ENCODE peak calls at places on chromosomes 1 and 21, in six cellular contexts. C is AG04450, T is EL, D is RCC 7860, M is breast epithelium, J is lower lobe of right lung. U is an unnamed sample.

GRCh38 chr1:93137604-93138292 is 42.5 kb downstream of the TMED5 start:
- DNase-seq in C (no peak), T (no peak), D (no peak), M (no peak), J (no peak), U (no peak)

GRCh38 chr1:230288641-230289349 is 137.3 kb downstream of the PGBD5 start:
- DNase-seq in C (no peak), T (peak; percentile 22), D (no peak), M (no peak), J (no peak), U (no peak)

GRCh38 chr1:173430707-173431662 is 46.1 kb upstream of the PRDX6 start:
- DNase-seq in C (peak; percentile 76), T (peak; percentile 87), D (peak; percentile 60), M (peak; percentile 81), J (peak; percentile 88), U (peak; percentile 98)

GRCh38 chr21:37974081-37974480 is 57.8 kb upstream of the KCNJ6 start:
- DNase-seq in C (no peak), T (peak; percentile 75), D (peak; percentile 92), M (no peak), J (no peak), U (no peak)

GRCh38 chr1:67685558-67686271 is 714 bp downstream of the GADD45A start:
- DNase-seq in C (no peak), T (peak; percentile 52), D (peak; percentile 39), M (peak; percentile 54), J (peak; percentile 75), U (peak; percentile 80)

GRCh38 chr1:101363891-101364318 is 127.1 kb downstream of the S1PR1 start:
- DNase-seq in C (no peak), T (no peak), D (no peak), M (no peak), J (no peak), U (no peak)

GRCh38 chr1:7783826-7784491 is at the start of gene PER3:
- DNase-seq in C (peak; percentile 90), T (peak; percentile 97), D (peak; percentile 93), M (peak; percentile 98), J (peak; percentile 98), U (peak; percentile 99)

GRCh38 chr1:47209725-47210330 is 20.0 kb upstream of the PDZK1IP1 start:
- DNase-seq in C (no peak), T (no peak), D (peak; percentile 35), M (no peak), J (no peak), U (no peak)

GRCh38 chr21:16913010-16913409 is 599.8 kb upstream of the CXADR start:
- DNase-seq in C (no peak), T (no peak), D (no peak), M (no peak), J (no peak), U (peak; percentile 63)

GRCh38 chr1:239361403-239361802 is 25.0 kb upstream of the CHRM3 start:
- DNase-seq in C (no peak), T (peak; percentile 81), D (no peak), M (no peak), J (no peak), U (no peak)

GRCh38 chr21:46118305-46118870 is 20.5 kb downstream of the COL6A2 start:
- DNase-seq in C (no peak), T (no peak), D (no peak), M (peak; percentile 41), J (peak; percentile 32), U (no peak)

GRCh38 chr1:62391369-62391971 is 45.4 kb upstream of the USP1 start:
- DNase-seq in C (no peak), T (peak; percentile 27), D (no peak), M (no peak), J (no peak), U (peak; percentile 86)

GRCh38 chr1:154837679-154838171 is 32.4 kb downstream of the KCNN3 start:
- DNase-seq in C (no peak), T (no peak), D (no peak), M (no peak), J (peak; percentile 57), U (no peak)

GRCh38 chr1:193094112-193094511 is 11.1 kb downstream of the GLRX2 start:
- DNase-seq in C (no peak), T (no peak), D (no peak), M (no peak), J (no peak), U (no peak)

GRCh38 chr1:86858524-86859261 is 55.2 kb downstream of the SELENOF start:
- DNase-seq in C (no peak), T (no peak), D (no peak), M (no peak), J (no peak), U (no peak)

GRCh38 chr1:222165625-222166024 is 382.3 kb downstream of the HHIPL2 start:
- DNase-seq in C (no peak), T (no peak), D (no peak), M (no peak), J (no peak), U (no peak)

GRCh38 chr1:172723251-172723650 is 64.3 kb downstream of the FASLG start:
- DNase-seq in C (no peak), T (peak; percentile 14), D (no peak), M (no peak), J (no peak), U (no peak)

GRCh38 chr1:54173681-54174080 is 20.9 kb upstream of the CDCP2 start:
- DNase-seq in C (no peak), T (no peak), D (no peak), M (no peak), J (no peak), U (no peak)

GRCh38 chr1:119988316-119989067 is 81.0 kb downstream of the NOTCH2 start:
- DNase-seq in C (no peak), T (peak; percentile 18), D (no peak), M (no peak), J (no peak), U (no peak)

GRCh38 chr1:107559881-107560280 is 405.1 kb downstream of the VAV3 start:
- DNase-seq in C (no peak), T (no peak), D (peak; percentile 62), M (no peak), J (no peak), U (no peak)

GRCh38 chr1:1809489-1809888 is 31.2 kb upstream of the NADK start:
- DNase-seq in C (no peak), T (no peak), D (no peak), M (no peak), J (no peak), U (no peak)

GRCh38 chr1:56077223-56077622 is 502.1 kb downstream of the PLPP3 start:
- DNase-seq in C (no peak), T (no peak), D (no peak), M (no peak), J (no peak), U (no peak)